ENCODE peak calls at places on chromosomes 12 and 14, in four cellular contexts. One of them, this sample, is unnamed.

GRCh38 chr12:991350-992278 is 591 bp downstream of the ERC1 start:
- DNase-seq in sigmoid colon: no peak
- DNase-seq in GM12892: no peak
- DNase-seq in esophagus muscularis mucosa: no peak
- DNase-seq in this sample: no peak

GRCh38 chr12:95006206-95006605 is 2.7 kb upstream of the NDUFA12 start:
- DNase-seq in esophagus muscularis mucosa: no peak
- DNase-seq in GM12892: no peak
- DNase-seq in sigmoid colon: no peak
- DNase-seq in this sample: no peak

GRCh38 chr12:81596558-81596957 is 162.6 kb downstream of the PPFIA2 start:
- DNase-seq in sigmoid colon: no peak
- DNase-seq in esophagus muscularis mucosa: no peak
- DNase-seq in GM12892: no peak
- DNase-seq in this sample: no peak

GRCh38 chr12:126051611-126052107 is 986.4 kb downstream of the AACS start:
- DNase-seq in esophagus muscularis mucosa: no peak
- DNase-seq in GM12892: no peak
- DNase-seq in sigmoid colon: no peak
- DNase-seq in this sample: peak; percentile 69

GRCh38 chr12:57452937-57453509 is 2.1 kb upstream of the INHBE start:
- DNase-seq in GM12892: no peak
- DNase-seq in sigmoid colon: peak; percentile 89
- DNase-seq in esophagus muscularis mucosa: no peak
- DNase-seq in this sample: no peak

GRCh38 chr12:25759752-25760151 is 198.7 kb upstream of the RASSF8 start:
- DNase-seq in GM12892: no peak
- DNase-seq in sigmoid colon: no peak
- DNase-seq in esophagus muscularis mucosa: no peak
- DNase-seq in this sample: no peak

GRCh38 chr12:2054091-2055018 is 1.6 kb downstream of the CACNA1C start:
- DNase-seq in sigmoid colon: peak; percentile 76
- DNase-seq in esophagus muscularis mucosa: no peak
- DNase-seq in GM12892: no peak
- DNase-seq in this sample: no peak

GRCh38 chr12:57460457-57461325 is 1.1 kb downstream of the GLI1 start:
- DNase-seq in GM12892: no peak
- DNase-seq in sigmoid colon: no peak
- DNase-seq in esophagus muscularis mucosa: no peak
- DNase-seq in this sample: no peak

GRCh38 chr14:55366271-55366670 is 45.4 kb downstream of the ATG14 start:
- DNase-seq in esophagus muscularis mucosa: no peak
- DNase-seq in GM12892: no peak
- DNase-seq in sigmoid colon: no peak
- DNase-seq in this sample: no peak

GRCh38 chr14:26773906-26774593 is 176.2 kb upstream of the NOVA1 start:
- DNase-seq in sigmoid colon: no peak
- DNase-seq in GM12892: no peak
- DNase-seq in esophagus muscularis mucosa: no peak
- DNase-seq in this sample: no peak

GRCh38 chr12:1644523-1645438 is 15.8 kb downstream of the WNT5B start:
- DNase-seq in esophagus muscularis mucosa: no peak
- DNase-seq in sigmoid colon: peak; percentile 92
- DNase-seq in GM12892: no peak
- DNase-seq in this sample: no peak

GRCh38 chr12:49741882-49742620 is 694 bp downstream of the TMBIM6 start:
- DNase-seq in sigmoid colon: peak; percentile 93
- DNase-seq in GM12892: peak; percentile 47
- DNase-seq in esophagus muscularis mucosa: peak; percentile 94
- DNase-seq in this sample: no peak

GRCh38 chr12:5148880-5149279 is 105.2 kb downstream of the KCNA5 start:
- DNase-seq in GM12892: no peak
- DNase-seq in sigmoid colon: no peak
- DNase-seq in esophagus muscularis mucosa: no peak
- DNase-seq in this sample: peak; percentile 10

GRCh38 chr12:125683748-125684381 is 618.6 kb downstream of the AACS start:
- DNase-seq in sigmoid colon: no peak
- DNase-seq in GM12892: peak; percentile 44
- DNase-seq in esophagus muscularis mucosa: peak; percentile 72
- DNase-seq in this sample: no peak

GRCh38 chr12:52820521-52820920 is 6.6 kb upstream of the KRT4 start:
- DNase-seq in sigmoid colon: no peak
- DNase-seq in GM12892: no peak
- DNase-seq in esophagus muscularis mucosa: no peak
- DNase-seq in this sample: no peak

GRCh38 chr12:71252473-71252872 is 94.7 kb upstream of the TSPAN8 start:
- DNase-seq in GM12892: no peak
- DNase-seq in sigmoid colon: no peak
- DNase-seq in esophagus muscularis mucosa: no peak
- DNase-seq in this sample: no peak

GRCh38 chr14:96103560-96104460 is 64.6 kb downstream of the C14orf132 start:
- DNase-seq in sigmoid colon: no peak
- DNase-seq in GM12892: no peak
- DNase-seq in esophagus muscularis mucosa: no peak
- DNase-seq in this sample: no peak

GRCh38 chr14:105389534-105389933 is 8.8 kb upstream of the TEX22 start:
- DNase-seq in esophagus muscularis mucosa: no peak
- DNase-seq in sigmoid colon: no peak
- DNase-seq in GM12892: no peak
- DNase-seq in this sample: no peak

GRCh38 chr14:77409131-77409533 is 14.2 kb downstream of the NOXRED1 start:
- DNase-seq in GM12892: no peak
- DNase-seq in esophagus muscularis mucosa: no peak
- DNase-seq in sigmoid colon: no peak
- DNase-seq in this sample: no peak

GRCh38 chr14:34059037-34059924 is 108.4 kb upstream of the EGLN3 start:
- DNase-seq in esophagus muscularis mucosa: peak; percentile 89
- DNase-seq in GM12892: no peak
- DNase-seq in sigmoid colon: no peak
- DNase-seq in this sample: no peak

GRCh38 chr12:87368259-87368658 is 660.9 kb downstream of the C12orf50 start:
- DNase-seq in sigmoid colon: no peak
- DNase-seq in esophagus muscularis mucosa: no peak
- DNase-seq in GM12892: no peak
- DNase-seq in this sample: no peak

GRCh38 chr14:36069535-36069900 is 107.0 kb downstream of the PTCSC3 start:
- DNase-seq in GM12892: peak; percentile 24
- DNase-seq in sigmoid colon: no peak
- DNase-seq in esophagus muscularis mucosa: no peak
- DNase-seq in this sample: no peak

DNA sequence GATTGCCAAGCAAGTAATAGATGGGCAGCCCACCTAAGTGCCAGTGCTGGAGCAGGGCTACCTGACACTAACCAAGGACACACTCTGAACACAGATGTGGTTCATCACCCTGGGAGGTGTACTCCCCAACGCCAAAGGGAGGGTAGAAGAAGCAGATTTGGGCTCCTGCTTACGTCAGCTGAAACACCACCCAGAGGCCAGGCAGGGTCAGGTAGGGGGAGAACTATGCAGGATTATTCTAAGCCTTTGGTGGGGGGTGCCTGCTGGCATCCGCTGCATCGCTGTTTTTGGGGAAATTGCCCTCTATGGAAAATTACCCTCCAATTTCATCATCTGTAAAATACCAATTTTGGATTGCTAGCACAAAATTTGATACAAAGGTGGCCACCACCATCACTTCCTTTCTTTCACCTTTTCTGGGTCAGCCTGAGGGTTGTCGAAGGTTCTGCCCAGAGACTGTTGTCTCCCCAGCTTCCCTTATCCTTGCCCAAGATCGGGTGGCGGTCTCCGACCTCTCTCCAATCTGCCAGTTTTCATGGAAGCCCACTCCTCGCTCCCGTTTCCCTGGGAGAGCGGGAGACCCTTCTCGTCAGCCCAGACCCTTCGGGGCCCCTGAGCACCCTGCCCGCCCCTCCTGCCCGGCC is 535 bp downstream of the BIN2 start:
- DNase-seq in GM12892: no peak
- DNase-seq in esophagus muscularis mucosa: no peak
- DNase-seq in sigmoid colon: no peak
- DNase-seq in this sample: no peak
- TF ChIP-seq POLR2AphosphoS5 in GM12892: peak; percentile 40
- TF ChIP-seq POLR2AphosphoS5 in esophagus muscularis mucosa: no peak
- TF ChIP-seq POLR2AphosphoS5 in sigmoid colon: no peak
- TF ChIP-seq POLR2AphosphoS5 in this sample: no peak

DNA sequence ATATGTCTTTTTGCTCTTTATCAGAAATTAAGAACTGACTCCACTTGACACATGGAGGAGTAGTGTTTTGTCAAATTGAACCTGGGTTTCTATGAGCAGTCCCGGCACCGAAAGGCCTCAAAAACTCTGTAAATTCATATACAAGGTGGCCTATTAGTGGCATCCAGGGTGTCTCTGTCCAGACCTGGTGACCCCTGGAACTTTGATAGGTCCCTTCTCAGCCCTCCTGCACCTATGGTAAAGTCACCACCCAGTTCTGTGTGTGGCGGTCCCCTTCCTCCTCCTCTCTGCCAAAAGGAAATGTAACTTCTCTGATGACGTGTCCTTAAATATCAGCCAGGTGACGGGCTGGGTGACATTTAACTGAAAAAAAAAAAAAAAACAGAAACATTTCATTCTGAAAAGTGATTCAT is 204.0 kb upstream of the FOXN3 start:
- DNase-seq in sigmoid colon: no peak
- DNase-seq in esophagus muscularis mucosa: no peak
- DNase-seq in GM12892: no peak
- DNase-seq in this sample: no peak
- TF ChIP-seq POLR2A in sigmoid colon: no peak
- TF ChIP-seq POLR2A in esophagus muscularis mucosa: no peak
- TF ChIP-seq POLR2A in GM12892: no peak
- TF ChIP-seq POLR2A in this sample: no peak

GRCh38 chr12:11705010-11705409 is 55.5 kb downstream of the ETV6 start:
- DNase-seq in sigmoid colon: peak; percentile 82
- DNase-seq in GM12892: no peak
- DNase-seq in esophagus muscularis mucosa: no peak
- DNase-seq in this sample: no peak

GRCh38 chr12:11709513-11709912 is 60.0 kb downstream of the ETV6 start:
- DNase-seq in sigmoid colon: no peak
- DNase-seq in esophagus muscularis mucosa: no peak
- DNase-seq in GM12892: no peak
- DNase-seq in this sample: no peak

GRCh38 chr12:11707535-11707934 is 58.1 kb downstream of the ETV6 start:
- DNase-seq in GM12892: no peak
- DNase-seq in esophagus muscularis mucosa: no peak
- DNase-seq in sigmoid colon: peak; percentile 89
- DNase-seq in this sample: no peak

GRCh38 chr12:11704094-11704493 is 54.6 kb downstream of the ETV6 start:
- DNase-seq in esophagus muscularis mucosa: no peak
- DNase-seq in GM12892: no peak
- DNase-seq in sigmoid colon: no peak
- DNase-seq in this sample: no peak

GRCh38 chr12:11706509-11707331 is 57.2 kb downstream of the ETV6 start:
- DNase-seq in sigmoid colon: no peak
- DNase-seq in GM12892: no peak
- DNase-seq in esophagus muscularis mucosa: no peak
- DNase-seq in this sample: no peak
- TF ChIP-seq POLR2AphosphoS5 in sigmoid colon: no peak
- TF ChIP-seq POLR2AphosphoS5 in GM12892: no peak
- TF ChIP-seq POLR2AphosphoS5 in esophagus muscularis mucosa: peak; percentile 3
- TF ChIP-seq POLR2AphosphoS5 in this sample: no peak

DNA sequence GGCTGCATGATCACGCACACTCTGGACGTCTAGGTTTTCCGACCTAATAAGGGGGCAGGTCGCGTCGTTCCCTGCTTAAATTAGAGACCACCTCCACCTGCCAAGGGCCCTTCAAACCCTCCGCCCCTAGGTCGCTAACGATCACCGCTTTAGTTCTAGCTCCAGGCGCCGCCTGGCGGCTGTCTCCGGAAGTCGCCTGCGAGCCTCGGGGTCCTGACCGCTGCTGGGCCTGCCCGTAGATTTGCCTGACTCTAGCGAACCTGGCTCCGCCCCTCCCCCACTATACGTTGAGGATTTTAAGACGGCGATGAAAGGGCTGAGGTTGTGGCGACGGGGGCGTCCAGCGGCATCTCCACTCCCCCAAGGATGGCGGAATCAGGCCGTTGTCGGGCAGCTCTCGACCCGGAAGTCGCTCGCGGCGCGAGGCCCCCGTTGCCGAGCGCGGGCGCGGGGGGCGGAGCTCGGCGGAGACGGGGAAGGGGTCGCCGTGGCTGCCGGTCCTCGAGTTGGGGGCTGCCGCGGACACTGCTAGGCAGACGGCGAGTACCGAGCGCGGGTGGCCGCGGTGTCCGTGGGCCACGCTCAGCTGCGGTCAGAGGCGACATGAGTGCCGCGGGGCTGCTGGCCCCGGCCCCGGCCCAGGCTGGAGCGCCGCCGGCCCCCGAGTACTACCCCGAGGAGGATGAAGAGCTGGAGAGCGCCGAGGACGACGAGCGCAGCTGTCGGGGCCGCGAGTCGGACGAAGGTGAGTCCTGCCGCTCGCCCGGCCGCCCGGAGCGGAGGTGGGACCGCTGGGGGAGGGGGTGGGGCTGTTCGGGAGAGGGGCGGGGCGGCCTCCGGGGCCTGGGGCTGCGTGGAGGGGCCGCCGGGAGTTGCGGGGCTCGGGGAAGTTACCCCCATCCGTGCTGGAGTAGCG is at the start of gene SUDS3:
- DNase-seq in sigmoid colon: peak; percentile 94
- DNase-seq in GM12892: peak; percentile 71
- DNase-seq in esophagus muscularis mucosa: peak; percentile 98
- DNase-seq in this sample: no peak
- TF ChIP-seq POLR2A in sigmoid colon: no peak
- TF ChIP-seq POLR2A in GM12892: peak; percentile 66
- TF ChIP-seq POLR2A in esophagus muscularis mucosa: peak; percentile 25
- TF ChIP-seq POLR2A in this sample: no peak

DNA sequence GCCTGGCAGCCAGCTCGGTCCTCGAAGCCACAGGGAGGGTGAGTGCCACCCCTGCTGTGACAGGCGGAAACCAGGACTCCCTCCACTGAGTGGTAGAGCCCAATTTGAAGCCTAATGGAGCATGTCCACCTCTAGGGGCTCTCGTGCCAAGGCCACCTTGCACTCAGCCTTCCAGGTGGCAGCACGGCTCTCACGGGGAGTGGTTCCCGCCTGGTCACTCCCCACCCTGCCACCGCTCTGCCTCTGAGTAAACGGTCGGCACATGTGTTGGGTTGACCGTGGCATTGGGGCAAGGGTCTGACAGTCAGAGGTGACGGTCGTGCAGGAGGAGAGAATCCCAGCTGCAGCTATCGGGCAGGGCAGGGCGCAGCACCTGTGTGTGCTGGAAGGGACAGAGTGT is 34.8 kb downstream of the IL31 start:
- DNase-seq in esophagus muscularis mucosa: no peak
- DNase-seq in GM12892: no peak
- DNase-seq in sigmoid colon: no peak
- DNase-seq in this sample: no peak
- TF ChIP-seq POLR2AphosphoS5 in esophagus muscularis mucosa: no peak
- TF ChIP-seq POLR2AphosphoS5 in GM12892: no peak
- TF ChIP-seq POLR2AphosphoS5 in sigmoid colon: no peak
- TF ChIP-seq POLR2AphosphoS5 in this sample: no peak

GRCh38 chr12:109807954-109808353 is 25.2 kb downstream of the TRPV4 start:
- DNase-seq in sigmoid colon: no peak
- DNase-seq in esophagus muscularis mucosa: no peak
- DNase-seq in GM12892: no peak
- DNase-seq in this sample: no peak
- TF ChIP-seq POLR2A in sigmoid colon: no peak
- TF ChIP-seq POLR2A in esophagus muscularis mucosa: no peak
- TF ChIP-seq POLR2A in GM12892: no peak
- TF ChIP-seq POLR2A in this sample: no peak